ENCODE peak calls at places on chromosomes 11 and 22, in four cellular contexts. W is D341Med; R is CD8-positive, alpha-beta T cell; F is NAMALWA. D is an unnamed sample.
A peak's percentile ranks its signal among the peaks of the same experiment; 100 is the strongest.

GRCh38 chr22:29129644-29130201 is 56.9 kb downstream of the KREMEN1 start:
- DNase-seq in F (no peak), W (no peak), R (no peak), D (no peak)

GRCh38 chr22:46297151-46297819 is 615 bp downstream of the GTSE1 start:
- DNase-seq in F (peak; percentile 51), R (no peak), W (peak; percentile 77), D (peak; percentile 19)

GRCh38 chr22:37519268-37520195 is at the start of gene CARD10:
- DNase-seq in W (no peak), F (no peak), R (no peak), D (no peak)

GRCh38 chr22:42990131-42990838 is 24.7 kb downstream of the PACSIN2 start:
- DNase-seq in R (no peak), W (no peak), F (no peak), D (no peak)

GRCh38 chr11:111736191-111736590 is 30.0 kb downstream of the PPP2R1B start:
- DNase-seq in F (no peak), W (no peak), R (no peak), D (no peak)

GRCh38 chr11:32829157-32829679 is 509 bp upstream of the PRRG4 start:
- DNase-seq in R (no peak), F (peak; percentile 72), W (no peak), D (no peak)

GRCh38 chr11:1557904-1558831 is 13.9 kb downstream of the DUSP8 start:
- DNase-seq in R (no peak), F (no peak), W (no peak), D (no peak)

GRCh38 chr11:87398913-87399312 is 361.2 kb downstream of the TMEM135 start:
- DNase-seq in F (no peak), R (no peak), W (no peak), D (no peak)

GRCh38 chr11:123056835-123057491 is 5.0 kb downstream of the HSPA8 start:
- DNase-seq in W (no peak), F (peak; percentile 49), R (no peak), D (no peak)

GRCh38 chr11:34269031-34269430 is 88.8 kb downstream of the ABTB2 start:
- DNase-seq in R (no peak), F (no peak), W (no peak), D (no peak)

GRCh38 chr11:130674686-130675085 is 226.2 kb downstream of the ADAMTS15 start:
- DNase-seq in W (no peak), R (no peak), F (no peak), D (no peak)

D was measured in activated T-helper 2 cell treated with anti-CD3 and anti-CD28 coated beads, Interferon-gamma antibody, Interleukin-2, Interleukin-4, amounts not matched to agents 10 μg/mL and 5 μg/mL and 100 μg/mL, durations not matched to agents 14 hours and 24 hours and 36 hours.